ENCODE peak calls at places on chromosomes 3 and 15, in four cellular contexts. One of them, this sample, is unnamed.

GRCh38 chr3:33377931-33378330 is 62.3 kb downstream of the UBP1 start:
- DNase-seq in lower leg skin: no peak
- DNase-seq in NCI-H1417: no peak
- DNase-seq in esophagus squamous epithelium: no peak
- DNase-seq in this sample: no peak

GRCh38 chr15:22819651-22820050 is 18.8 kb upstream of the NIPA2 start:
- DNase-seq in lower leg skin: no peak
- DNase-seq in NCI-H1417: no peak
- DNase-seq in esophagus squamous epithelium: no peak
- DNase-seq in this sample: no peak

GRCh38 chr3:112000971-112001370 is 2.2 kb downstream of the TAGLN3 start:
- DNase-seq in esophagus squamous epithelium: no peak
- DNase-seq in lower leg skin: no peak
- DNase-seq in NCI-H1417: peak
- DNase-seq in this sample: no peak

GRCh38 chr3:189320511-189320910 is 148.7 kb downstream of the TPRG1 start:
- DNase-seq in esophagus squamous epithelium: no peak
- DNase-seq in lower leg skin: no peak
- DNase-seq in NCI-H1417: no peak
- DNase-seq in this sample: no peak

GRCh38 chr3:87206635-87207034 is 20.5 kb upstream of the CHMP2B start:
- DNase-seq in NCI-H1417: no peak
- DNase-seq in esophagus squamous epithelium: no peak
- DNase-seq in lower leg skin: no peak
- DNase-seq in this sample: no peak

GRCh38 chr3:132593950-132594328 is 3.1 kb upstream of the ACKR4 start:
- DNase-seq in esophagus squamous epithelium: no peak
- DNase-seq in lower leg skin: no peak
- DNase-seq in NCI-H1417: no peak
- DNase-seq in this sample: no peak

GRCh38 chr15:25245801-25246622 is 192.8 kb downstream of the UBE3A start:
- DNase-seq in lower leg skin: peak
- DNase-seq in NCI-H1417: no peak
- DNase-seq in esophagus squamous epithelium: no peak
- DNase-seq in this sample: no peak

GRCh38 chr3:52527732-52528595 is 5.7 kb downstream of the NT5DC2 start:
- DNase-seq in esophagus squamous epithelium: no peak
- DNase-seq in lower leg skin: peak
- DNase-seq in NCI-H1417: no peak
- DNase-seq in this sample: no peak

GRCh38 chr3:94360982-94361381 is 298.1 kb downstream of the NSUN3 start:
- DNase-seq in lower leg skin: peak
- DNase-seq in esophagus squamous epithelium: no peak
- DNase-seq in NCI-H1417: no peak
- DNase-seq in this sample: no peak

GRCh38 chr3:28290863-28291300 is 49.5 kb downstream of the CMC1 start:
- DNase-seq in lower leg skin: no peak
- DNase-seq in esophagus squamous epithelium: no peak
- DNase-seq in NCI-H1417: no peak
- DNase-seq in this sample: no peak

GRCh38 chr3:112492124-112492523 is 7.1 kb downstream of the BTLA start:
- DNase-seq in lower leg skin: no peak
- DNase-seq in NCI-H1417: no peak
- DNase-seq in esophagus squamous epithelium: no peak
- DNase-seq in this sample: no peak

GRCh38 chr3:123638936-123639680 is 54.3 kb upstream of the HACD2 start:
- DNase-seq in esophagus squamous epithelium: no peak
- DNase-seq in NCI-H1417: no peak
- DNase-seq in lower leg skin: no peak
- DNase-seq in this sample: no peak

GRCh38 chr3:43212914-43213611 is 73.3 kb upstream of the SNRK start:
- DNase-seq in esophagus squamous epithelium: no peak
- DNase-seq in lower leg skin: no peak
- DNase-seq in NCI-H1417: no peak
- DNase-seq in this sample: no peak

GRCh38 chr15:41501191-41501917 is 7.7 kb downstream of the ITPKA start:
- DNase-seq in lower leg skin: no peak
- DNase-seq in esophagus squamous epithelium: no peak
- DNase-seq in NCI-H1417: no peak
- DNase-seq in this sample: no peak

GRCh38 chr3:111885578-111885977 is 26.5 kb downstream of the PHLDB2 start:
- DNase-seq in NCI-H1417: no peak
- DNase-seq in lower leg skin: no peak
- DNase-seq in esophagus squamous epithelium: no peak
- DNase-seq in this sample: no peak

GRCh38 chr3:65144791-65145355 is 457.1 kb upstream of the ADAMTS9 start:
- DNase-seq in lower leg skin: no peak
- DNase-seq in esophagus squamous epithelium: no peak
- DNase-seq in NCI-H1417: no peak
- DNase-seq in this sample: no peak

GRCh38 chr3:156448300-156448699 is 106.6 kb downstream of the SSR3 start:
- DNase-seq in esophagus squamous epithelium: no peak
- DNase-seq in NCI-H1417: no peak
- DNase-seq in lower leg skin: no peak
- DNase-seq in this sample: peak

GRCh38 chr15:29348308-29348914 is 78.8 kb upstream of the NSMCE3 start:
- DNase-seq in NCI-H1417: no peak
- DNase-seq in esophagus squamous epithelium: no peak
- DNase-seq in lower leg skin: no peak
- DNase-seq in this sample: no peak

GRCh38 chr3:58683001-58683845 is 16.6 kb upstream of the FAM3D start:
- DNase-seq in esophagus squamous epithelium: no peak
- DNase-seq in NCI-H1417: no peak
- DNase-seq in lower leg skin: peak
- DNase-seq in this sample: no peak

GRCh38 chr15:51108933-51109550 is 14.3 kb upstream of the TNFAIP8L3 start:
- DNase-seq in lower leg skin: no peak
- DNase-seq in esophagus squamous epithelium: no peak
- DNase-seq in NCI-H1417: no peak
- DNase-seq in this sample: no peak